ENCODE peak calls at places on chromosomes 13 and 19, in five cellular contexts. V is left ventricle myocardium inferior, F is fibroblast of mammary gland, H is vagina, L is foreskin fibroblast. Q is an unnamed sample.

GRCh38 chr19:58400638-58400915 is 5.1 kb downstream of the RNF225 start:
- DNase-seq in V (no peak), F (no peak), H (no peak), L (no peak), Q (no peak)

GRCh38 chr13:54628383-54628782 is 1599.8 kb downstream of the OLFM4 start:
- DNase-seq in V (no peak), F (no peak), H (no peak), L (no peak), Q (no peak)

GRCh38 chr13:103299079-103299478 is 232.9 kb upstream of the SLC10A2 start:
- DNase-seq in V (no peak), F (no peak), H (no peak), L (no peak), Q (no peak)

GRCh38 chr19:18697680-18698079 is 14.2 kb downstream of the CRTC1 start:
- DNase-seq in V (peak), F (no peak), H (no peak), L (no peak), Q (no peak)

GRCh38 chr13:50082426-50083283 is 67.4 kb downstream of the KCNRG start:
- DNase-seq in V (peak), F (peak), H (no peak), L (peak), Q (no peak)

GRCh38 chr19:43782311-43782660 is 1.5 kb upstream of the KCNN4 start:
- DNase-seq in V (no peak), F (no peak), H (no peak), L (no peak), Q (no peak)

GRCh38 chr13:96821381-96821780 is 172.9 kb downstream of the OXGR1 start:
- DNase-seq in V (no peak), F (peak), H (no peak), L (peak), Q (no peak)

GRCh38 chr13:30572859-30573275 is 44.9 kb upstream of the USPL1 start:
- DNase-seq in V (no peak), F (peak), H (no peak), L (peak), Q (no peak)

GRCh38 chr13:40087021-40088002 is 431.9 kb downstream of the COG6 start:
- DNase-seq in V (no peak), F (no peak), H (no peak), L (no peak), Q (no peak)

GRCh38 chr19:7670790-7671189 is 1.9 kb downstream of the RETN start:
- DNase-seq in V (no peak), F (no peak), H (no peak), L (no peak), Q (no peak)

GRCh38 chr19:46426506-46427162 is 2.1 kb downstream of the PNMA8C start:
- DNase-seq in V (peak), F (peak), H (no peak), L (peak), Q (no peak)

GRCh38 chr19:53102701-53103140 is 501 bp downstream of the ZNF160 start:
- DNase-seq in V (peak), F (peak), H (no peak), L (peak), Q (no peak)

GRCh38 chr13:30857636-30858035 is 48.4 kb upstream of the MEDAG start:
- DNase-seq in V (no peak), F (no peak), H (no peak), L (no peak), Q (no peak)

GRCh38 chr13:86846501-86846900 is 824.7 kb upstream of the SLITRK5 start:
- DNase-seq in V (no peak), F (peak), H (no peak), L (no peak), Q (no peak)

GRCh38 chr13:111116830-111117229 is 1.7 kb downstream of the ARHGEF7 start:
- DNase-seq in V (no peak), F (peak), H (no peak), L (peak), Q (no peak)

GRCh38 chr13:94674609-94675348 is 37.6 kb downstream of the SOX21 start:
- DNase-seq in V (no peak), F (peak), H (no peak), L (peak), Q (no peak)

GRCh38 chr13:26377038-26377437 is 123.1 kb downstream of the CDK8 start:
- DNase-seq in V (no peak), F (peak), H (no peak), L (peak), Q (no peak)

GRCh38 chr13:46179576-46180368 is 2.2 kb downstream of the LCP1 start:
- DNase-seq in V (peak), F (no peak), H (no peak), L (no peak), Q (no peak)

GRCh38 chr13:32142956-32143375 is 111.4 kb downstream of the FRY start:
- DNase-seq in V (no peak), F (peak), H (no peak), L (peak), Q (no peak)

GRCh38 chr13:110179858-110180156 is 127.2 kb downstream of the COL4A1 start:
- DNase-seq in V (no peak), F (no peak), H (no peak), L (no peak), Q (no peak)

GRCh38 chr19:9903341-9903740 is 33.0 kb downstream of the OLFM2 start:
- DNase-seq in V (no peak), F (no peak), H (no peak), L (no peak), Q (no peak)

GRCh38 chr19:28598861-28599260 is 614.1 kb downstream of the UQCRFS1 start:
- DNase-seq in V (no peak), F (no peak), H (no peak), L (no peak), Q (no peak)

GRCh38 chr13:98476106-98476505 is 100.8 kb downstream of the STK24 start:
- DNase-seq in V (no peak), F (no peak), H (no peak), L (no peak), Q (no peak)

GRCh38 chr19:23403581-23404324 is 8.5 kb upstream of the ZNF91 start:
- DNase-seq in V (no peak), F (no peak), H (peak), L (no peak), Q (no peak)

GRCh38 chr19:13015361-13016231 is 20.3 kb downstream of the NFIX start:
- DNase-seq in V (no peak), F (peak), H (no peak), L (peak), Q (no peak)

GRCh38 chr13:60121288-60121687 is 42.4 kb downstream of the DIAPH3 start:
- DNase-seq in V (no peak), F (no peak), H (no peak), L (no peak), Q (no peak)

GRCh38 chr19:54551950-54552912 is 21.4 kb upstream of the LILRA2 start:
- DNase-seq in V (peak), F (no peak), H (no peak), L (no peak), Q (no peak)

GRCh38 chr13:114140909-114141255 is 8.5 kb upstream of the RASA3 start:
- DNase-seq in V (no peak), F (no peak), H (no peak), L (no peak), Q (no peak)

GRCh38 chr13:103328899-103329298 is 262.7 kb upstream of the SLC10A2 start:
- DNase-seq in V (no peak), F (no peak), H (no peak), L (no peak), Q (no peak)

GRCh38 chr19:56162258-56162657 is 13.6 kb upstream of the GALP start:
- DNase-seq in V (no peak), F (no peak), H (no peak), L (no peak), Q (no peak)

GRCh38 chr13:48853381-48854102 is 122.2 kb upstream of the FNDC3A start:
- DNase-seq in V (no peak), F (peak), H (no peak), L (peak), Q (no peak)

GRCh38 chr19:1167687-1168561 is 6.1 kb downstream of the SBNO2 start:
- DNase-seq in V (no peak), F (no peak), H (no peak), L (no peak), Q (no peak)

GRCh38 chr13:21688056-21688455 is 17.2 kb downstream of the FGF9 start:
- DNase-seq in V (no peak), F (no peak), H (no peak), L (no peak), Q (no peak)

GRCh38 chr19:4909172-4909896 is at the start of gene UHRF1:
- DNase-seq in V (no peak), F (no peak), H (no peak), L (peak), Q (no peak)

GRCh38 chr19:56508282-56508778 is 675 bp downstream of the ZNF471 start:
- DNase-seq in V (no peak), F (no peak), H (no peak), L (peak), Q (no peak)

GRCh38 chr19:10748924-10749434 is 31.1 kb downstream of the DNM2 start:
- DNase-seq in V (peak), F (peak), H (no peak), L (peak), Q (no peak)

GRCh38 chr19:42412661-42413076 is 14.5 kb downstream of the LIPE start:
- DNase-seq in V (no peak), F (no peak), H (no peak), L (no peak), Q (no peak)

GRCh38 chr13:46113596-46113995 is 8.8 kb upstream of the CPB2 start:
- DNase-seq in V (no peak), F (peak), H (no peak), L (no peak), Q (no peak)

GRCh38 chr13:33279898-33280549 is 5.5 kb downstream of the STARD13 start:
- DNase-seq in V (no peak), F (peak), H (no peak), L (peak), Q (no peak)

GRCh38 chr19:33459691-33460090 is 61.9 kb downstream of the PEPD start:
- DNase-seq in V (no peak), F (no peak), H (no peak), L (no peak), Q (no peak)
- TF ChIP-seq CTCF in V (no peak), F (no peak), H (no peak), L (no peak), Q (no peak)

GRCh38 chr19:3411636-3412035 is 45.3 kb downstream of the NFIC start:
- DNase-seq in V (no peak), F (no peak), H (no peak), L (no peak), Q (no peak)

GRCh38 chr19:3408996-3409345 is 42.6 kb downstream of the NFIC start:
- DNase-seq in V (no peak), F (no peak), H (no peak), L (no peak), Q (no peak)

GRCh38 chr19:3412066-3412465 is 45.7 kb downstream of the NFIC start:
- DNase-seq in V (no peak), F (no peak), H (no peak), L (no peak), Q (no peak)

GRCh38 chr19:3407556-3408516 is 41.5 kb downstream of the NFIC start:
- DNase-seq in V (peak), F (peak), H (no peak), L (peak), Q (no peak)

GRCh38 chr19:3409346-3410064 is 43.1 kb downstream of the NFIC start:
- DNase-seq in V (peak), F (peak), H (no peak), L (no peak), Q (no peak)
- H3K4me3 ChIP-seq in V (peak), F (no peak), H (peak), L (no peak), Q (no peak)

GRCh38 chr13:108220042-108220441 is 1.9 kb downstream of the ABHD13 start:
- DNase-seq in V (no peak), F (no peak), H (no peak), L (no peak), Q (no peak)
- TF ChIP-seq CTCF in V (no peak), F (no peak), H (no peak), L (no peak), Q (no peak)

DNA sequence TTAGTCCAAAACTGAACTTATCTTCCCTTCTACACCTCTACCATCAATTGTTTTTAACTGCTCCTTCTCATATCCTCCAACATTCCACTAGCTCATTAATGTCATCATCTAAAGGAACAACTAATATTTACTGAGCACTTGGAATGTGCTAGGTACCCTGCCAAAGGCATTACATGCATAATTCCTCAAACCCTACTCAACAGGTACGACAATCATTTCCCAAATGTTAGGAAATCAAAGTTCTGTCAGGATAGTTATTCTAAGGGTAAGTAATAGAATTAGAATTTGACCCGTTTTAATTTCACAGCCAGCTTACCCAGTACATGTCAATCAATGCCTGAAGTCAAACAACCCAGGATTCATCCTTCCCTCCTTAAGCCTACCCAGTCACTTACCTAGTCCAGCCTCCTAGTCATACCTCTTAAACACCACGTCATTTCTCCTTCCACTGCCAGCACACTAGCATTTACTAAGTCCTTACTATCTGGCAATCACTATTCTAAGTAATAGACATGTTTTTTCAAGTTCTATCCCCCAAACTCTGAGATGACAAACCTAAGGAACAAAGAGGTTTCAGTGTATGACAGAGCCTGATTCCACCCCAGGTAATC is 2.4 kb downstream of the LNX2 start:
- DNase-seq in V (no peak), F (no peak), H (no peak), L (no peak), Q (no peak)
- H3K4me3 ChIP-seq in V (peak), F (no peak), H (no peak), L (no peak), Q (no peak)

DNA sequence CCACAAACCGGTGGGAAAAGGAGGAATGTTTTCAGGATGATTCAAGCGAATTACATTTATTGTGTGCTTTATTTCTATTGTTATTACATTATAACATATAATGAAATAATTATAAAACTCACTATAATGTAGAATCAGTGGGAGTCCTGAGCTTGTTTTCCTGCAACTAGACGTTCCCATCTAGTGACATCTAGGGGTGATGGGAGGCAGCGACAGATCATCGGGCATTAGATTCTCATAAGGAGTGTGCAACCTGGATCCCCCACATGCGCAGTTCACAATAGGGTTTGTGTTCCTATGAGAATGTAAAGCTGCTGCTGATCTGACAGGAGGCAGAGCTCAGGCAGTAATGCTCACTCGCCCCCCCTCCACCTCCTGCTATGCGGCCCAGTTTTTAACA is 54.5 kb downstream of the SPTBN4 start:
- DNase-seq in V (no peak), F (peak), H (no peak), L (peak), Q (no peak)
- TF ChIP-seq CTCF in V (peak), F (peak), H (no peak), L (peak), Q (peak)

GRCh38 chr19:2625434-2625833 is 77.1 kb downstream of the GNG7 start:
- DNase-seq in V (peak), F (no peak), H (no peak), L (no peak), Q (no peak)

GRCh38 chr19:2627855-2628254 is 74.6 kb downstream of the GNG7 start:
- DNase-seq in V (no peak), F (peak), H (no peak), L (peak), Q (no peak)

GRCh38 chr19:2627319-2627829 is 75.1 kb downstream of the GNG7 start:
- DNase-seq in V (peak), F (peak), H (no peak), L (peak), Q (peak)

GRCh38 chr19:2624537-2625091 is 77.9 kb downstream of the GNG7 start:
- DNase-seq in V (peak), F (no peak), H (no peak), L (no peak), Q (no peak)

GRCh38 chr19:2623743-2624142 is 78.8 kb downstream of the GNG7 start:
- DNase-seq in V (no peak), F (no peak), H (no peak), L (no peak), Q (no peak)
- H3K4me3 ChIP-seq in V (no peak), F (no peak), H (no peak), L (no peak), Q (no peak)